ENCODE peak calls at places on chromosomes 16 and 17, in nine cellular contexts. G, Y, V, S, F, B, R, W and I are unnamed samples.

GRCh38 chr17:16255481-16255901 is 38.5 kb downstream of the PIGL start:
- DNase-seq in G (peak; percentile 80), Y (no peak), V (no peak), S (no peak), F (peak; percentile 79), B (peak; percentile 85), R (no peak), W (no peak), I (no peak)

GRCh38 chr16:10130482-10130996 is 51.7 kb downstream of the GRIN2A start:
- DNase-seq in G (no peak), Y (no peak), V (no peak), S (no peak), F (no peak), B (no peak), R (no peak), W (no peak), I (no peak)

GRCh38 chr16:11340710-11341109 is 4.5 kb upstream of the RMI2 start:
- DNase-seq in G (no peak), Y (no peak), V (no peak), S (no peak), F (no peak), B (no peak), R (no peak), W (no peak), I (no peak)

GRCh38 chr17:40864661-40865380 is 2.2 kb downstream of the KRT12 start:
- DNase-seq in G (no peak), Y (no peak), V (no peak), S (no peak), F (no peak), B (no peak), R (no peak), W (no peak), I (no peak)

GRCh38 chr16:57842606-57843005 is 40.3 kb upstream of the KIFC3 start:
- DNase-seq in G (no peak), Y (no peak), V (no peak), S (no peak), F (no peak), B (no peak), R (no peak), W (no peak), I (no peak)

GRCh38 chr16:66917741-66918140 is 944 bp downstream of the CDH16 start:
- DNase-seq in G (no peak), Y (no peak), V (no peak), S (no peak), F (no peak), B (no peak), R (no peak), W (no peak), I (no peak)

GRCh38 chr16:12899529-12900168 is 1.7 kb upstream of the SHISA9 start:
- DNase-seq in G (no peak), Y (no peak), V (no peak), S (no peak), F (no peak), B (no peak), R (no peak), W (peak; percentile 36), I (no peak)

GRCh38 chr17:30600830-30601494 is 123.8 kb downstream of the GOSR1 start:
- DNase-seq in G (peak; percentile 57), Y (no peak), V (peak; percentile 58), S (no peak), F (peak; percentile 50), B (peak; percentile 27), R (no peak), W (no peak), I (peak; percentile 53)

GRCh38 chr17:13297198-13297597 is 279.4 kb upstream of the ELAC2 start:
- DNase-seq in G (no peak), Y (no peak), V (no peak), S (no peak), F (peak; percentile 65), B (no peak), R (no peak), W (no peak), I (peak; percentile 34)

GRCh38 chr17:60148300-60148838 is 1.4 kb upstream of the CA4 start:
- DNase-seq in G (no peak), Y (no peak), V (no peak), S (no peak), F (no peak), B (no peak), R (no peak), W (no peak), I (peak; percentile 12)

GRCh38 chr17:9331512-9332163 is 244.0 kb downstream of the STX8 start:
- DNase-seq in G (no peak), Y (no peak), V (no peak), S (no peak), F (no peak), B (no peak), R (no peak), W (no peak), I (no peak)

GRCh38 chr17:49843774-49844350 is 4.0 kb downstream of the TAC4 start:
- DNase-seq in G (peak; percentile 39), Y (no peak), V (peak; percentile 27), S (no peak), F (peak; percentile 47), B (no peak), R (no peak), W (peak; percentile 74), I (peak; percentile 45)

GRCh38 chr17:44956998-44957981 is 9.7 kb upstream of the KIF18B start:
- DNase-seq in G (no peak), Y (no peak), V (no peak), S (no peak), F (no peak), B (no peak), R (no peak), W (no peak), I (no peak)

GRCh38 chr17:43609613-43610385 is 51.9 kb downstream of the MEOX1 start:
- DNase-seq in G (no peak), Y (no peak), V (no peak), S (peak; percentile 87), F (no peak), B (no peak), R (no peak), W (no peak), I (no peak)

GRCh38 chr16:22314661-22315626 is 17.7 kb downstream of the POLR3E start:
- DNase-seq in G (no peak), Y (no peak), V (no peak), S (no peak), F (no peak), B (no peak), R (no peak), W (no peak), I (no peak)

GRCh38 chr16:49521706-49522325 is 148.2 kb downstream of the C16orf78 start:
- DNase-seq in G (peak; percentile 41), Y (no peak), V (no peak), S (no peak), F (no peak), B (no peak), R (no peak), W (no peak), I (no peak)

GRCh38 chr16:6827272-6827671 is 505.4 kb upstream of the RBFOX1 start:
- DNase-seq in G (no peak), Y (no peak), V (no peak), S (peak; percentile 6), F (no peak), B (no peak), R (no peak), W (no peak), I (no peak)

GRCh38 chr17:28279411-28279810 is 39.6 kb upstream of the TMEM97 start:
- DNase-seq in G (no peak), Y (no peak), V (no peak), S (no peak), F (no peak), B (no peak), R (no peak), W (no peak), I (no peak)

GRCh38 chr16:49696414-49697101 is 159.4 kb downstream of the ZNF423 start:
- DNase-seq in G (no peak), Y (no peak), V (no peak), S (no peak), F (no peak), B (no peak), R (no peak), W (no peak), I (no peak)

GRCh38 chr16:4767872-4768548 is 1.0 kb upstream of the ZNF500 start:
- DNase-seq in G (peak; percentile 68), Y (no peak), V (peak; percentile 41), S (peak; percentile 53), F (peak; percentile 38), B (peak; percentile 37), R (no peak), W (peak; percentile 52), I (peak; percentile 54)

GRCh38 chr17:66526827-66527226 is 224.4 kb downstream of the PRKCA start:
- DNase-seq in G (no peak), Y (no peak), V (no peak), S (no peak), F (no peak), B (no peak), R (no peak), W (no peak), I (peak; percentile 37)

GRCh38 chr17:73043686-73044581 is 48.6 kb downstream of the SLC39A11 start:
- DNase-seq in G (no peak), Y (no peak), V (no peak), S (no peak), F (no peak), B (no peak), R (no peak), W (no peak), I (no peak)

GRCh38 chr17:74417178-74418045 is 14.5 kb upstream of the GPRC5C start:
- DNase-seq in G (no peak), Y (no peak), V (peak; percentile 67), S (peak; percentile 42), F (peak; percentile 71), B (no peak), R (no peak), W (peak; percentile 62), I (peak; percentile 94)

GRCh38 chr16:69482410-69482951 is 58.1 kb downstream of the CYB5B start:
- DNase-seq in G (peak; percentile 84), Y (no peak), V (no peak), S (no peak), F (peak; percentile 28), B (peak; percentile 79), R (peak; percentile 71), W (no peak), I (no peak)

GRCh38 chr17:31391496-31391949 is at the start of gene RAB11FIP4:
- DNase-seq in G (no peak), Y (no peak), V (no peak), S (no peak), F (no peak), B (no peak), R (no peak), W (no peak), I (peak; percentile 57)

GRCh38 chr17:46817901-46818209 is 637 bp downstream of the WNT3 start:
- DNase-seq in G (no peak), Y (no peak), V (no peak), S (no peak), F (no peak), B (no peak), R (no peak), W (no peak), I (no peak)

GRCh38 chr17:45763182-45763581 is 20.9 kb upstream of the CRHR1 start:
- DNase-seq in G (no peak), Y (no peak), V (no peak), S (no peak), F (no peak), B (no peak), R (no peak), W (no peak), I (no peak)

GRCh38 chr17:13869301-13869700 is 200.0 kb upstream of the COX10 start:
- DNase-seq in G (no peak), Y (no peak), V (no peak), S (no peak), F (no peak), B (no peak), R (no peak), W (no peak), I (no peak)